ENCODE peak calls at places on chromosomes 1 and 21, in five cellular contexts. T, P, U, G and F are unnamed samples. For H3K9me3, the result is how much of the 10 kb centered on the place peaks cover.

GRCh38 chr1:193634470-193634869 is 448.1 kb upstream of the B3GALT2 start:
- DNase-seq in G (peak), P (no peak), U (no peak), T (no peak), F (peak)

GRCh38 chr1:186535388-186536133 is 74.6 kb upstream of the PDC start:
- DNase-seq in T (no peak), P (no peak), G (peak), U (no peak), F (no peak)

GRCh38 chr1:232038704-232039103 is 412.1 kb downstream of the DISC1 start:
- DNase-seq in P (no peak), G (peak), T (no peak), U (no peak), F (no peak)

GRCh38 chr1:223820976-223821375 is 24.8 kb downstream of the TP53BP2 start:
- DNase-seq in G (no peak), T (no peak), U (no peak), P (no peak), F (no peak)

GRCh38 chr1:74498901-74499300 is 13.5 kb downstream of the LRRC53 start:
- DNase-seq in P (no peak), T (no peak), G (no peak), U (no peak), F (no peak)

GRCh38 chr1:184911103-184911502 is 63.2 kb downstream of the NIBAN1 start:
- DNase-seq in T (no peak), G (peak), P (no peak), U (no peak), F (no peak)

GRCh38 chr1:67685558-67686271 is 714 bp downstream of the GADD45A start:
- DNase-seq in G (peak), T (no peak), U (peak), P (peak), F (peak)

GRCh38 chr1:39398278-39399010 is 93.0 kb upstream of the BMP8A start:
- DNase-seq in U (peak), P (peak), G (peak), T (peak), F (peak)

GRCh38 chr21:45846373-45847160 is 135.0 kb upstream of the COL6A1 start:
- DNase-seq in G (peak), P (no peak), T (no peak), U (peak), F (peak)

GRCh38 chr1:59504281-59504680 is 207.4 kb downstream of the FGGY start:
- DNase-seq in G (no peak), T (no peak), U (no peak), P (no peak), F (no peak)

GRCh38 chr1:94783342-94784264 is 36.6 kb upstream of the SLC44A3 start:
- DNase-seq in U (peak), P (no peak), T (no peak), G (peak), F (peak)

GRCh38 chr1:180269848-180270766 is 40.0 kb downstream of the LHX4 start:
- DNase-seq in T (peak), G (no peak), P (peak), U (no peak), F (peak)

GRCh38 chr21:42009018-42009830 is 936 bp downstream of the ZBTB21 start:
- DNase-seq in T (peak), P (peak), U (peak), G (peak), F (peak)

GRCh38 chr1:32612189-32612881 is 38.0 kb downstream of the ZBTB8OS start:
- DNase-seq in P (peak), G (peak), U (peak), T (peak), F (peak)

GRCh38 chr1:2391034-2391384 is 345 bp downstream of the MORN1 start:
- DNase-seq in T (no peak), G (no peak), P (no peak), U (no peak), F (peak)

GRCh38 chr1:215166886-215167285 is 84.3 kb downstream of the KCNK2 start:
- DNase-seq in U (no peak), G (no peak), P (no peak), T (no peak), F (no peak)

GRCh38 chr1:61343623-61344257 is 261.4 kb downstream of the NFIA start:
- DNase-seq in T (no peak), P (no peak), G (no peak), U (no peak), F (no peak)

GRCh38 chr21:32520885-32521735 is 64.2 kb downstream of the TCP10L start:
- DNase-seq in T (no peak), U (peak), G (peak), P (no peak), F (no peak)

GRCh38 chr1:21267191-21268077 is 22.8 kb downstream of the ECE1 start:
- DNase-seq in U (no peak), G (no peak), P (no peak), T (no peak), F (no peak)

GRCh38 chr1:68049941-68050878 is at the start of gene DIRAS3:
- DNase-seq in T (no peak), U (no peak), G (peak), P (no peak), F (peak)

DNA sequence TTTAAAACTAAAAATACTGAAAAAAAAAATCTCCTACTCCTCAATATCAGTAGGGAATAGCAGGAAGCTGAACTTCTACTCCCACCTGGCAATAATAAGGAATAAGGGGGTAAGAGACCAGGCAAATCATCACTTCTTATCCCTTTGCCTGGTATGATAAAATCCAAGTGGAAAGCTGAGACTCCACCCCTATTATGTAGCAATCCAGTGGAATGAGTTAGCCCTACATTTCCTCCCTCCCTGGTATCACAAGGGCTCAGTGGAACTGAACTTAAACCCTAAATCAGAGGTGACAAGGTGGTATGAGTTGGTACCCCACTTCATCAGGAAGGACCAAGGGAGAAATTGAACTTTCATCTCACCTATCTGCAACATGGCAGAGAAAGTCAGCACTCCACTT is 25.7 kb downstream of the TRIM33 start:
- DNase-seq in G (peak), P (no peak), T (no peak), U (no peak), F (no peak)
- H3K9me3 ChIP-seq in G (under half), P (under half), T (under half), U (under half), F (under half)

DNA sequence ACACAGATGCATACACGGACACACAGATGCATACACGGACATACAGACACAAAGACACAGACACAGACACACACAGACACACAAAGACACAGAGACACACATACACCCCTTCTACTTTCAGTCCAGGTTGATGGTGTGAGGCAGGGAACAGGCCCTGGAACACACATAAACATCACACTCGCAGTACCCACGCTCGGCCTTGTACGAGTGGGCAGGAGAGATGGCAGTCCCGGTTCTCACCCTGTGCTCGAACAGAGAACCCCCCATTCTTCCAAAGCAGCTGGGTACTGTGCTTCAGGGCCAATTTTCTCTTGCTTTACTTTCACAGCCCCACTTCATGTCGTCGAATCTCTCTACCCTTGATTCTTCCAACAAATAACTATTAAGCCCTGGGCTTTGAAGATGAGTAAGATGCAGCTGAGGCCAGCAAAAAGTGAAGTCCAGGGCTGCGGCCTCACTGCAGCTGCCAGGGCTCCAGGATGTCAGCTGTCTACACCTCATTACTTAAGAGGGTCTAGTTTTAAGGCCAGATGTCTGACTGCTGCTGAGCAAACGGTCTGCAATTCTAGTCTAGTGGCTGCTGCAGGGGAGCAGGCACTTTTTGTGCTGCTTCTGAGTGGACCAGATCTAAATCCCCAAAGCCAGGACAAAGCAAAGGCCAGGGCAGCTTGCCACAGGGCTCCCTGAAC is 90.1 kb downstream of the PGBD5 start:
- DNase-seq in G (peak), P (no peak), T (no peak), U (no peak), F (no peak)
- H3K9me3 ChIP-seq in G (under half), P (under half), T (under half), U (under half), F (under half)

DNA sequence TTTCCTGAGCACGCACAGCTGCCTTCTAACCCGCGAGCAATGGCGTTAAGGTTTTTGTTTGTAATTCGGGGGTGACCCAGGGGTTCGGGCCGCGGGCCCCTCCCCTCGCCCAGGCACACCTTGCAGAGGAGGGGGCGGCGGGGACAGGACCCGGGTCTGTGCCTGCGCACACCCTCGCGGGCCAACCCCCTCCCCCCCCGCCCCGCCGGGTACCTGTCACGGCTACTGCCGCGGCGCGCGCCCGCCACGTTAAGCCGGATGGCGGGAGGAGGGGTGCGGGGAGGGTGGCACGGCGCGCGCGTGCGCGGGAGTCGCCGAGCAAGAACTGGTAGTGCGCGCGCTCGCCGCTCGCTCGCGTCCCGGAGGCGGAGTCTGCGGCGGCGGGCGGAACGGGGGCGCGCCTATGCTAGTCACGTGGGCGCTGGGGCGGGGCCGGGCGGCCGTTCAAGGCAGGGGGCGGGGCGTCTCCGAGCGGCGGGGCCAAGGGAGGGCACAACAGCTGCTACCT is at the start of gene TPTE:
- DNase-seq in T (no peak), G (no peak), U (no peak), P (no peak), F (no peak)
- H3K9me3 ChIP-seq in T (half or more), G (under half), U (under half), P (under half), F (under half)

GRCh38 chr21:7933923-7934322 is 2587.5 kb upstream of the TPTE start:
- DNase-seq in U (no peak), T (no peak), P (no peak), G (no peak), F (no peak)
- H3K9me3 ChIP-seq in U (half or more), T (under half), P (under half), G (half or more), F (under half)

DNA sequence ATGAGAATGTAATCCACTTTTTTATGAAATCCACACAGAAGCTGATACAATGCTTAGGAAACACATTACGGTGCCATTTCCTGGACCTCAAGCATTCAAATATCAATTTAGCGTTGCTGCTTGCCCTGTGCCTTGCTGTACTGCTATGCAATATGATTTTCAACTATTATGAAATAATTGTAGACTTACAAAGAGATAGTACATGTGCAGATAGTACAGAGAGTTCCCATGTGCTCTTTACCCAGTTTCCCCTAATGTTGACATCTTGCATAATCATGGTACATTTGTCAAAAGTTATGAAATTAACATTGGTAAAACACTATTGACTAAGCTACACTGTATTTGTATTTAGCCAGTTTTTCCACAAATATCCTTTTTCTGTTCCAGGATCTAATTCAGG is 37.7 kb upstream of the PTBP2 start:
- DNase-seq in G (peak), T (no peak), P (no peak), U (no peak), F (no peak)
- H3K9me3 ChIP-seq in G (under half), T (under half), P (under half), U (under half), F (under half)

GRCh38 chr1:197800379-197801110 is 25.3 kb upstream of the DENND1B start:
- DNase-seq in P (no peak), G (no peak), U (no peak), T (no peak), F (no peak)
- H3K9me3 ChIP-seq in P (under half), G (under half), U (under half), T (under half), F (under half)

GRCh38 chr21:25323356-25323949 is 283.8 kb downstream of the MRPL39 start:
- DNase-seq in U (no peak), P (no peak), T (no peak), G (peak), F (no peak)
- H3K9me3 ChIP-seq in U (under half), P (under half), T (half or more), G (under half), F (under half)